ENCODE peak calls at places on chromosomes 7 and 10, in four cellular contexts. I is CD8-positive, alpha-beta memory T cell; A is adipocyte; Z is aorta. P is an unnamed sample.

GRCh38 chr7:4226166-4226857 is 455.8 kb upstream of the FOXK1 start:
- DNase-seq in I (no peak), A (no peak), Z (no peak), P (no peak)

GRCh38 chr10:77319557-77319956 is 318.1 kb downstream of the KCNMA1 start:
- DNase-seq in I (no peak), A (peak), Z (peak), P (no peak)

GRCh38 chr7:66522518-66522917 is 106.2 kb upstream of the KCTD7 start:
- DNase-seq in I (no peak), A (peak), Z (no peak), P (no peak)

GRCh38 chr7:135620980-135621850 is 41.1 kb upstream of the STMP1 start:
- DNase-seq in I (no peak), A (peak), Z (no peak), P (peak)

GRCh38 chr7:128203047-128203491 is 38.0 kb upstream of the LEP start:
- DNase-seq in I (no peak), A (no peak), Z (no peak), P (no peak)

GRCh38 chr10:114758331-114758730 is 63.2 kb upstream of the FHIP2A start:
- DNase-seq in I (no peak), A (no peak), Z (no peak), P (peak)

GRCh38 chr10:124017729-124018128 is 75.7 kb downstream of the CHST15 start:
- DNase-seq in I (no peak), A (no peak), Z (no peak), P (no peak)

GRCh38 chr7:44448922-44449321 is 41.5 kb downstream of the NUDCD3 start:
- DNase-seq in I (no peak), A (peak), Z (no peak), P (no peak)

GRCh38 chr10:132336064-132336746 is 4.2 kb downstream of the LRRC27 start:
- DNase-seq in I (no peak), A (no peak), Z (no peak), P (no peak)

GRCh38 chr7:29987083-29987482 is 2.5 kb downstream of the SCRN1 start:
- DNase-seq in I (no peak), A (peak), Z (no peak), P (peak)

P was measured in bronchial epithelial cell.